ENCODE peak calls at places on chromosomes 7 and 10, in five cellular contexts. N is pancreas, H is A549, R is tibial nerve, Q is WERI-Rb-1. L is an unnamed sample.

GRCh38 chr10:127872871-127873600 is 19.7 kb downstream of the CLRN3 start:
- DNase-seq in Q (no peak), R (no peak), H (no peak), N (no peak), L (no peak)

GRCh38 chr7:13979671-13980438 is 9.6 kb downstream of the ETV1 start:
- DNase-seq in Q (no peak), H (no peak), R (no peak), N (no peak), L (no peak)

GRCh38 chr7:78014401-78014800 is 215.8 kb downstream of the PHTF2 start:
- DNase-seq in H (no peak), N (no peak), Q (no peak), R (no peak), L (no peak)

GRCh38 chr10:114709966-114710365 is 51.9 kb upstream of the ABLIM1 start:
- DNase-seq in H (no peak), R (no peak), N (no peak), Q (no peak), L (no peak)

GRCh38 chr7:132225216-132226030 is 350.8 kb downstream of the PLXNA4 start:
- DNase-seq in Q (peak), H (peak), N (no peak), R (no peak), L (no peak)

GRCh38 chr10:93849605-93850004 is 44.2 kb upstream of the SLC35G1 start:
- DNase-seq in N (no peak), Q (no peak), H (no peak), R (no peak), L (no peak)

GRCh38 chr7:30173058-30173897 is 38.5 kb downstream of the MTURN start:
- DNase-seq in Q (peak), N (peak), H (peak), R (no peak), L (peak)

GRCh38 chr7:149317986-149318672 is 56.1 kb downstream of the ZNF783 start:
- DNase-seq in H (peak), N (no peak), R (no peak), Q (no peak), L (no peak)

GRCh38 chr7:134452419-134452827 is 6.5 kb downstream of the AKR1B1 start:
- DNase-seq in H (no peak), R (no peak), N (no peak), Q (no peak), L (no peak)

GRCh38 chr7:73774923-73775322 is 4.9 kb upstream of the CLDN3 start:
- DNase-seq in H (peak), Q (no peak), N (no peak), R (no peak), L (no peak)

DNA sequence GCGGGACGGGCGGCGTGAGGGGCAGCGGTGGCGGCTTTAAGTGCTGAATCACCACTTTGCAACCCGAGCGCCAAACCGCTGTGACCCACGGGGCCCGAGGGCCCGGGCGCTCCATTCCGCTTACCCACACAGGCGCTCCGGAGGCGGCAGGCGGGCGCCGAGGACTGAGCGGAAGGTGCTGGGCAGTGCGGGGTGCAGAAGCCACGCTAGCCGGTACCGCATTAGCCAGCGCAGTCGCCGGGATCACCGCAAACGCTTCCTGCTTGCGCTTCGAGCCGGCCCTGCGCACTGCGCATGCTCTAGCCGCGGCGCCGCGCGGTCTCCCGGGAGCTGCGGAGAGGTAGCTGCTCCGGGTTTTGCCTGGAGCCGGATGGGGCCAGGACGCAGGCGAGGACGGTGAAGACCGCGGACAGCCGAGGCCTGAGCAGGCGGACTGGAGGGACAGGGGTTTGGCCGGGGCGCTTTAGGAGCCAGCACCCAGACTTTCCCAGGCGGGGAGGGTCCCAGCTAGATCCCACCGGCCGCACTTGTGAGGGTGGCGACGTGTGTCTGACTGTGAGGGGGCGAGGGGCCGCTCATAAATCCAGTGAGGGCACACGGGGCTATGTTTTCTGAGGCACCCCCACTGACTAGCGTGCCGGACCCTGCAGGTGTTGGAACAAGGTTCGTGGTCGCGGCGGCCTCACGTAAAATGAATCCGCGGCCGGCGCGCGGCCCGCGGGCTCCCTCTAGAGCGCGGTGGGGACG is at the start of gene IDE:
- DNase-seq in H (peak), N (peak), Q (peak), R (peak), L (peak)
- TF ChIP-seq CTCF in H (peak), N (peak), Q (peak), R (peak), L (peak)

GRCh38 chr7:67302113-67303039 is 305.7 kb downstream of the TYW1 start:
- DNase-seq in N (peak), Q (peak), H (peak), R (peak), L (peak)
- TF ChIP-seq CTCF in N (no peak), Q (peak), H (no peak), R (peak), L (peak)

DNA sequence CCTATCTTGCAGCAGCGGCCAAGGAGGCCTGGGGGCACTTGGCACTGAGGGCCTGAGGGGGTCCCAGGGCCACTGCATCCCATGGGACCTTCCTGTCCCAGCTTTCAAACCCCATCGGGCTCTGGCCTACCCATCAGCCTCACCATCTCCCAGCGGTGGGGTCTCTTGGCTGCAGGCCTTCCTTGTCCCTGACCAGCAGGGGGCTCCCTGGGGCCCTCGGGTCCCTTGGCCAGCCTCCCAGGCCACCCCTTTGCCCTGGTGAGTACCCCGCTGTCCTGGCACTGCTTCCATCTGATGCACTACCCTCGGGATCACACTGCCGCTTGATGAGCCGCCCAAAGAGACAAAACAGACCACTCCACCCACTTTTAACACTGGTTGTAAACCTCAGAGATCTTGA is 43.5 kb downstream of the YKT6 start:
- DNase-seq in H (no peak), N (no peak), R (no peak), Q (peak), L (no peak)
- TF ChIP-seq CTCF in H (peak), N (no peak), R (no peak), Q (peak), L (peak)

DNA sequence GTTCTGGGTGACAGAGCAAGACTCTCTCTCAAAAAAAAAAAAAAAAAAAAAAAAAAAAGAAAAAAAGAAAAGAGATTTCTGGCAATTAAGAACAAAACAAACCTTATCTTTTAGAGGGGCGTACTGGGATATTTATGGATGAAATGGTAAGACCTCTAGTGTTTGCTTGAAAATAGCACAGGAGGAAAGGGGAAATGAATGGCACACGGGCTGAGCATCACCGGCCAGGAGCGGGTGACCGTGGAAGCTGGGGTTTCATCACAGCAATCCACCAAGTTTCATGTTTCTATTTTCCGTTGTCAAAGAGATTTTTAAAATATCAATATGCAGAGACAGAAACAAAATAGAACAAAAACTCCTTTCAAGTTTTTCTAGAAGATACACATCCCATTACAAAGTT is 105.6 kb downstream of the SVIL start:
- DNase-seq in Q (no peak), N (no peak), R (no peak), H (no peak), L (no peak)
- TF ChIP-seq CTCF in Q (no peak), N (no peak), R (no peak), H (no peak), L (no peak)